ENCODE peak calls at places on chromosomes 5 and 9, in five cellular contexts. Z, K, M, Q and U are unnamed samples. For H3K36me3, the result is how much of the 10 kb centered on the place peaks cover.

GRCh38 chr5:141611289-141611688 is 7.5 kb downstream of the DIAPH1 start:
- DNase-seq in Q (no peak), M (no peak), K (no peak), Z (no peak), U (peak)

GRCh38 chr9:124302921-124303320 is 45.2 kb downstream of the NEK6 start:
- DNase-seq in Z (no peak), K (no peak), M (no peak), Q (no peak), U (no peak)

GRCh38 chr9:130406278-130406895 is 38.4 kb upstream of the ASS1 start:
- DNase-seq in K (no peak), Z (no peak), Q (no peak), M (no peak), U (no peak)

GRCh38 chr9:89454498-89455355 is 43.2 kb downstream of the SEMA4D start:
- DNase-seq in Q (no peak), M (no peak), K (no peak), Z (no peak), U (no peak)

GRCh38 chr5:58775699-58776098 is 192.8 kb downstream of the RAB3C start:
- DNase-seq in M (no peak), Z (no peak), Q (no peak), K (no peak), U (no peak)

GRCh38 chr5:67032921-67033664 is 163.5 kb downstream of the CD180 start:
- DNase-seq in K (no peak), M (no peak), Z (no peak), Q (no peak), U (no peak)

GRCh38 chr5:168879929-168880328 is 300.8 kb upstream of the PANK3 start:
- DNase-seq in Z (no peak), M (peak), Q (no peak), K (no peak), U (no peak)

GRCh38 chr9:93231716-93232115 is 47.8 kb downstream of the WNK2 start:
- DNase-seq in Q (no peak), Z (no peak), K (no peak), M (no peak), U (no peak)

GRCh38 chr5:129172561-129172960 is 78.0 kb downstream of the ISOC1 start:
- DNase-seq in K (no peak), Z (no peak), M (no peak), Q (no peak), U (no peak)

DNA sequence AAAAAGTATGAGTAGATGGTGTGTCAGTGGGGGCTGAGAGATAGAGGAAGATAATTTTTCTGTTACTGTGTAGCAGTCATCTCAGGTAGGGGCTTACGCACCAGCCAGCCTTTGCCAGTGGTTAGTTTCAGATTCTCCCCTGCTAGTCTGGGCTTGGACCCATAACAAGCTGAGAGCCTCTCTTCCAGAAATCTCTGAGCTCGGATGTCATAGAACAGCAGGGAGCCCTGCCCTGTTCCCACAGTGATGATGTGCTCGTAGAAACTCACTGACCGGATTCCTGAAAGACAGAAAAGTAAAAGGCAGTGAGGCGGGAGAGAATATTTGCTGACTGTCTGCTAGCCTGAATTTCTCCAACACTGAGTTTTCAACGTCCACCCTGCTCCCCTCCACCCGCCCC is 37.2 kb downstream of the DCAF12 start:
- DNase-seq in K (no peak), Z (no peak), M (peak), Q (no peak), U (no peak)
- H3K36me3 ChIP-seq in K (half or more), Z (half or more), M (under half), Q (half or more), U (under half)

GRCh38 chr9:4857163-4857562 is 64.4 kb downstream of the RCL1 start:
- DNase-seq in Q (no peak), K (no peak), M (no peak), Z (no peak), U (no peak)
- H3K36me3 ChIP-seq in Q (under half), K (under half), M (under half), Z (half or more), U (under half)

GRCh38 chr5:856531-857425 is 6.0 kb upstream of the ZDHHC11 start:
- DNase-seq in Q (no peak), K (no peak), Z (no peak), M (no peak), U (no peak)

GRCh38 chr5:859798-860296 is 9.1 kb upstream of the ZDHHC11 start:
- DNase-seq in K (no peak), Q (no peak), M (no peak), Z (no peak), U (no peak)

GRCh38 chr5:859391-859790 is 8.6 kb upstream of the ZDHHC11 start:
- DNase-seq in Q (no peak), Z (no peak), M (no peak), K (no peak), U (peak)

GRCh38 chr5:860506-861150 is 9.8 kb upstream of the ZDHHC11 start:
- DNase-seq in M (no peak), Q (no peak), K (no peak), Z (no peak), U (no peak)

DNA sequence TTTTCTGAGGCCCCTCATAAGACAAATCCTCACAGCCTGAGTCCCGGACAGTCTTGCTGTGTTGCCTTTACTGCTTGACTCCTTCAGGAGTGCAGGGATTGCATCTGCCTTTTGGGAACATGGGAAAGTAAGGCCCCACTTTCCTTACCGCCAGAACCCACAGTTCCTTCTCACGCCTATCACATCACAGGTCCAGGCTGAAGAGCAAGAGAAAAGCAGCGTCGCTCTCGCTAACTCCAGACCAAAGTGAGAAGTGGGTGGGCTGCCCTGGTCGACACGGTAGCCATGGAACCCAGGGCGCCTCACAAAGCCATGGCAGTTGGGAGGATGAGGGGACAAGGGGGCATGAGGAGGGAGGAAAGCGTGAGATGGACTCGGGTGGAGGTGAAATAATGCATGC is 7.9 kb upstream of the ZDHHC11 start:
- DNase-seq in Z (no peak), Q (no peak), K (no peak), M (no peak), U (no peak)
- H3K36me3 ChIP-seq in Z (under half), Q (under half), K (under half), M (under half), U (under half)

GRCh38 chr5:32270946-32271345 is 41.8 kb downstream of the MTMR12 start:
- DNase-seq in M (no peak), Z (no peak), Q (no peak), K (no peak), U (no peak)

GRCh38 chr5:32270178-32270577 is 42.6 kb downstream of the MTMR12 start:
- DNase-seq in K (no peak), Q (no peak), Z (no peak), M (no peak), U (no peak)

GRCh38 chr5:32275421-32275765 is 37.3 kb downstream of the MTMR12 start:
- DNase-seq in Q (no peak), M (no peak), K (no peak), Z (no peak), U (peak)

GRCh38 chr5:32274548-32275420 is 38.0 kb downstream of the MTMR12 start:
- DNase-seq in K (peak), Q (no peak), M (peak), Z (no peak), U (no peak)

GRCh38 chr5:32272746-32273145 is 40.0 kb downstream of the MTMR12 start:
- DNase-seq in K (no peak), M (no peak), Q (no peak), Z (no peak), U (no peak)
- H3K36me3 ChIP-seq in K (half or more), M (under half), Q (half or more), Z (half or more), U (under half)